ENCODE peak calls at places on chromosomes 3 and 15, in seven cellular contexts. One of them, this sample, is unnamed.

GRCh38 chr3:149764302-149764701 is 12.0 kb upstream of the COMMD2 start:
- DNase-seq in SK-N-SH: no peak
- DNase-seq in K562: no peak
- DNase-seq in HepG2: no peak
- DNase-seq in HCT116: no peak
- DNase-seq in GM12878: no peak
- DNase-seq in H1: no peak
- DNase-seq in this sample: no peak

GRCh38 chr3:196336319-196337145 is 1.7 kb downstream of the TM4SF19 start:
- DNase-seq in GM12878: no peak
- DNase-seq in SK-N-SH: no peak
- DNase-seq in K562: peak
- DNase-seq in HepG2: no peak
- DNase-seq in H1: no peak
- DNase-seq in HCT116: peak
- DNase-seq in this sample: no peak

GRCh38 chr15:88378259-88378658 is 88.9 kb downstream of the MRPL46 start:
- DNase-seq in H1: no peak
- DNase-seq in GM12878: no peak
- DNase-seq in HCT116: no peak
- DNase-seq in SK-N-SH: no peak
- DNase-seq in K562: no peak
- DNase-seq in HepG2: no peak
- DNase-seq in this sample: no peak

GRCh38 chr3:66592061-66592875 is 91.4 kb upstream of the LRIG1 start:
- DNase-seq in HCT116: no peak
- DNase-seq in K562: no peak
- DNase-seq in GM12878: no peak
- DNase-seq in HepG2: no peak
- DNase-seq in H1: no peak
- DNase-seq in SK-N-SH: no peak
- DNase-seq in this sample: no peak

GRCh38 chr3:192819001-192819569 is 91.7 kb upstream of the FGF12 start:
- DNase-seq in HepG2: no peak
- DNase-seq in K562: no peak
- DNase-seq in GM12878: peak
- DNase-seq in H1: no peak
- DNase-seq in HCT116: peak
- DNase-seq in SK-N-SH: no peak
- DNase-seq in this sample: no peak

GRCh38 chr15:70559223-70559823 is 204.0 kb downstream of the UACA start:
- DNase-seq in HCT116: no peak
- DNase-seq in SK-N-SH: peak
- DNase-seq in K562: no peak
- DNase-seq in H1: no peak
- DNase-seq in HepG2: no peak
- DNase-seq in GM12878: no peak
- DNase-seq in this sample: no peak

GRCh38 chr15:36966704-36967103 is 133.6 kb downstream of the MEIS2 start:
- DNase-seq in HCT116: no peak
- DNase-seq in SK-N-SH: no peak
- DNase-seq in H1: no peak
- DNase-seq in HepG2: no peak
- DNase-seq in K562: no peak
- DNase-seq in GM12878: no peak
- DNase-seq in this sample: no peak

GRCh38 chr3:129003578-129004112 is 2.5 kb downstream of the EFCC1 start:
- DNase-seq in SK-N-SH: peak
- DNase-seq in GM12878: no peak
- DNase-seq in K562: no peak
- DNase-seq in H1: no peak
- DNase-seq in HCT116: peak
- DNase-seq in HepG2: peak
- DNase-seq in this sample: peak

GRCh38 chr15:41233367-41233771 is 2.3 kb downstream of the CHP1 start:
- DNase-seq in K562: peak
- DNase-seq in GM12878: no peak
- DNase-seq in SK-N-SH: no peak
- DNase-seq in HCT116: no peak
- DNase-seq in HepG2: peak
- DNase-seq in H1: no peak
- DNase-seq in this sample: peak

GRCh38 chr3:12603969-12604368 is 47.1 kb downstream of the MKRN2 start:
- DNase-seq in GM12878: no peak
- DNase-seq in HepG2: no peak
- DNase-seq in H1: no peak
- DNase-seq in SK-N-SH: no peak
- DNase-seq in HCT116: no peak
- DNase-seq in K562: no peak
- DNase-seq in this sample: no peak

GRCh38 chr15:67456677-67457529 is 64.0 kb upstream of the C15orf61 start:
- DNase-seq in GM12878: peak
- DNase-seq in H1: peak
- DNase-seq in SK-N-SH: peak
- DNase-seq in HepG2: peak
- DNase-seq in K562: peak
- DNase-seq in HCT116: peak
- DNase-seq in this sample: peak

GRCh38 chr3:132641837-132642538 is 17.6 kb downstream of the ACAD11 start:
- DNase-seq in SK-N-SH: peak
- DNase-seq in GM12878: no peak
- DNase-seq in HepG2: peak
- DNase-seq in K562: peak
- DNase-seq in HCT116: peak
- DNase-seq in H1: no peak
- DNase-seq in this sample: peak

GRCh38 chr3:112671930-112672715 is 31.2 kb upstream of the CCDC80 start:
- DNase-seq in K562: no peak
- DNase-seq in SK-N-SH: no peak
- DNase-seq in HCT116: no peak
- DNase-seq in H1: no peak
- DNase-seq in HepG2: no peak
- DNase-seq in GM12878: no peak
- DNase-seq in this sample: no peak

GRCh38 chr3:111072016-111072891 is 638 bp downstream of the NECTIN3 start:
- DNase-seq in H1: peak
- DNase-seq in HCT116: no peak
- DNase-seq in GM12878: no peak
- DNase-seq in SK-N-SH: no peak
- DNase-seq in HepG2: peak
- DNase-seq in K562: no peak
- DNase-seq in this sample: peak

GRCh38 chr3:149363053-149363452 is 14.4 kb downstream of the TM4SF1 start:
- DNase-seq in H1: no peak
- DNase-seq in HepG2: no peak
- DNase-seq in SK-N-SH: no peak
- DNase-seq in GM12878: no peak
- DNase-seq in HCT116: no peak
- DNase-seq in K562: no peak
- DNase-seq in this sample: no peak

GRCh38 chr15:90665288-90666134 is 51.6 kb upstream of the BLM start:
- DNase-seq in HCT116: peak
- DNase-seq in SK-N-SH: peak
- DNase-seq in H1: no peak
- DNase-seq in GM12878: peak
- DNase-seq in HepG2: peak
- DNase-seq in K562: peak
- DNase-seq in this sample: peak

GRCh38 chr3:174540081-174540480 is 319.1 kb upstream of the NAALADL2 start:
- DNase-seq in HCT116: no peak
- DNase-seq in H1: no peak
- DNase-seq in SK-N-SH: no peak
- DNase-seq in HepG2: no peak
- DNase-seq in GM12878: no peak
- DNase-seq in K562: no peak
- DNase-seq in this sample: no peak

GRCh38 chr3:12840591-12841084 is 727 bp downstream of the RPL32 start:
- DNase-seq in H1: no peak
- DNase-seq in HepG2: no peak
- DNase-seq in K562: no peak
- DNase-seq in GM12878: no peak
- DNase-seq in SK-N-SH: no peak
- DNase-seq in HCT116: no peak
- DNase-seq in this sample: no peak

DNA sequence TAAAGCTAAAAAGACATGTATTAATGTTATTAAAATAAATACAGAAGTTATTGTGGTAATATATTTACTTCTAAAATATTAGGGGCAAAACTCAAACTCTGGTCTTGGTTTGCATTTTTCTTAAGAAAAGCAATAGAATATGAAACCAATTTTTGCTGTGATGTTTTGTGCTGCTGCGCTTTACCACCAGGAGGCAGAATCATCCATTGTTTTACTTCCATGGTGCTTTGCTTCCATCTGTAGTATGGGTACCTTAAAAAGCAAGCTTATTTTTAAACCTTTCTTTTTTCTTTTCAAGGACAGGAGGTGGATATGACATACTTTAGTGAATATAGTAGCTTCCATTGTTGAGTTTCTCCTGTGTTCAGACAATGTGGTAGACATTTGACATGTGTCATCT is 46.6 kb upstream of the MRPL3 start:
- DNase-seq in K562: peak
- DNase-seq in HepG2: no peak
- DNase-seq in SK-N-SH: no peak
- DNase-seq in GM12878: no peak
- DNase-seq in H1: no peak
- DNase-seq in HCT116: peak
- DNase-seq in this sample: no peak
- TF ChIP-seq JUND in K562: no peak
- TF ChIP-seq JUND in HepG2: no peak
- TF ChIP-seq JUND in SK-N-SH: no peak
- TF ChIP-seq JUND in GM12878: no peak
- TF ChIP-seq JUND in H1: no peak
- TF ChIP-seq JUND in HCT116: no peak
- TF ChIP-seq JUND in this sample: no peak

GRCh38 chr15:28456476-28457395 is 76.0 kb downstream of the GOLGA8G start:
- DNase-seq in HCT116: no peak
- DNase-seq in SK-N-SH: peak
- DNase-seq in HepG2: no peak
- DNase-seq in GM12878: no peak
- DNase-seq in K562: no peak
- DNase-seq in H1: peak
- DNase-seq in this sample: no peak

DNA sequence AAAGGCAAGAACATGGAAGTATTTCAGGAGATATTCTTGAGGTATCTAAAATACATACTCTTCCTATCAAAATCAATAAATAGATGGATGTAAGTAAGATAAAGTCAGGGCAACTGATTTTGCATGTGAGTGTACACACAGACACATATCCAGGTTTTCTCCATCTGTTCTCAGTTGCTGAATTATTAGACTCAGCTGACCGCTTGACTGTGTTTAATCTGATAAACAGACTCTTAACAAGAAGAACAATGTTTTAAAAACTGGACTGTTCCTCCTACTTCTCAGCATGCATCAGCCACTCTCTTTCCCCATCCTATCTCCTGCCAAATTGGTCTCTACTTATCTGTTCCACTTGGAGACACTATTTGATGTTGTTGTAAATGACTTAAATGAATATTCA is 73.5 kb downstream of the GOLGA8G start:
- DNase-seq in GM12878: no peak
- DNase-seq in SK-N-SH: peak
- DNase-seq in HepG2: no peak
- DNase-seq in K562: no peak
- DNase-seq in HCT116: no peak
- DNase-seq in H1: no peak
- DNase-seq in this sample: no peak
- TF ChIP-seq JUND in GM12878: no peak
- TF ChIP-seq JUND in SK-N-SH: no peak
- TF ChIP-seq JUND in HepG2: no peak
- TF ChIP-seq JUND in K562: no peak
- TF ChIP-seq JUND in HCT116: no peak
- TF ChIP-seq JUND in H1: no peak
- TF ChIP-seq JUND in this sample: no peak

DNA sequence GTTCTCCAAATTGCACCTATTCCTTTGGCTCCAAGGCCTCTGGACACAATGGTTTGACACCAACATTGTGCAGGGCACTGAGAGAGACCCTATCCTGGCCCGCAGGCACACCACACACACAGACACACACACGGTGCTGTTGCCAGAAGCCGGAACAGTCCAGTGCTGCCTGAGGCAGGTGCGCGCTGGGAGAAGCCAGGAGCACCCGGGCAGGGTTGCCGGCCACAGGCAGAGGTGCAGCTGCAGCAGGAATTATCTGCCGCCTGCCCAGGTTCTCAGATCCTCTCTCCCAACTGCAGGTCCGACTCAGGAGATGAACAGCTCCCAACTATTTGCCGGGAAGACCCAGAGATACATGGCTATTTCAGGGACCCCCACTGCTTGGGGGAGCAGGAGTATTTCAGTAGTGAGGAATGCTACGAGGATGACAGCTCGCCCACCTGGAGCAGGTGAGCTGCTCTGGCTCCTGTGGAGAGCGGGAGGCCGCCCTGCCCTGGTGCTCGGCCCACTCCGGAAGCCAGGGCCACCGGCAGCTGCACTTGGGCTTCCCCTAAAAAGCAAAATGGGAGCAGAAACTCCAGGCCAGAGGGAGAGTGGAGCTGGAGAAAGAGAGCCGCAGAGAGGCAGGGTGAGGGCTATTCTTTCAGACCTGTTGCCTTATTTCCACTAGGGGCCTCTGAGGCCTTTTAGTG is 42.9 kb downstream of the CHDH start:
- DNase-seq in GM12878: no peak
- DNase-seq in H1: no peak
- DNase-seq in SK-N-SH: no peak
- DNase-seq in HepG2: no peak
- DNase-seq in K562: no peak
- DNase-seq in HCT116: no peak
- DNase-seq in this sample: no peak
- TF ChIP-seq JUND in GM12878: no peak
- TF ChIP-seq JUND in H1: no peak
- TF ChIP-seq JUND in SK-N-SH: no peak
- TF ChIP-seq JUND in HepG2: no peak
- TF ChIP-seq JUND in K562: no peak
- TF ChIP-seq JUND in HCT116: no peak
- TF ChIP-seq JUND in this sample: no peak

DNA sequence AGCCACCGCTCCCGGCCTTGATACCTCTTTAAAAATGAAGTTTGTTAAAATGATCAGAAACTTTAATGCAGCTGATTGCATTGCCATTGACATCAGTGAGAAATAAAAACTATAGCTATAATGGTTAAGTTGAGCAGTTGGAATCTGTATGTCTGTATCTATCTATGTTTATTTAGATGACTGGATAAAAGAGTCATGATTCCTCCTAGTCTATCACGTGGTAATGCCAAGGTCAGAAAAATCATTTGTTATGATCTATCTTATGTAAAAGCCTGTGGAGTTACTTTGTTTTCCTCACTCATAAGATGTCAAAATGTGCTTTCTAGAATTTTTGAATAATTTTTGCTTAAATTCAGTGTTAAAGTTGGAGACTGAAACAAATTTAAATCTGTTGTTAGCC is 63.2 kb downstream of the MBNL1 start:
- DNase-seq in GM12878: no peak
- DNase-seq in HepG2: no peak
- DNase-seq in H1: no peak
- DNase-seq in SK-N-SH: no peak
- DNase-seq in K562: no peak
- DNase-seq in HCT116: no peak
- DNase-seq in this sample: no peak
- TF ChIP-seq JUND in GM12878: no peak
- TF ChIP-seq JUND in HepG2: no peak
- TF ChIP-seq JUND in H1: no peak
- TF ChIP-seq JUND in SK-N-SH: no peak
- TF ChIP-seq JUND in K562: no peak
- TF ChIP-seq JUND in HCT116: no peak
- TF ChIP-seq JUND in this sample: no peak

GRCh38 chr15:48679952-48680351 is 34.4 kb upstream of the FBN1 start:
- DNase-seq in HCT116: no peak
- DNase-seq in SK-N-SH: no peak
- DNase-seq in K562: no peak
- DNase-seq in GM12878: no peak
- DNase-seq in HepG2: no peak
- DNase-seq in H1: no peak
- DNase-seq in this sample: no peak
- TF ChIP-seq JUND in HCT116: no peak
- TF ChIP-seq JUND in SK-N-SH: no peak
- TF ChIP-seq JUND in K562: no peak
- TF ChIP-seq JUND in GM12878: no peak
- TF ChIP-seq JUND in HepG2: no peak
- TF ChIP-seq JUND in H1: no peak
- TF ChIP-seq JUND in this sample: no peak

This sample was measured in T47D.